ENCODE peak calls at places on chromosomes 3 and 15, in seven cellular contexts. One of them, this sample, is unnamed.

GRCh38 chr3:129592362-129593150 is 13.9 kb downstream of the PLXND1 start:
- DNase-seq in hepatocyte: peak
- DNase-seq in PC-3: no peak
- DNase-seq in SK-N-SH: no peak
- DNase-seq in GM23248: peak
- DNase-seq in OCI-LY7: no peak
- DNase-seq in HCT116: no peak
- DNase-seq in this sample: peak

GRCh38 chr3:129890125-129890524 is 3.4 kb downstream of the TMCC1 start:
- DNase-seq in HCT116: no peak
- DNase-seq in hepatocyte: no peak
- DNase-seq in SK-N-SH: no peak
- DNase-seq in GM23248: no peak
- DNase-seq in PC-3: no peak
- DNase-seq in OCI-LY7: peak
- DNase-seq in this sample: no peak

GRCh38 chr15:47754312-47754711 is 37.0 kb downstream of the SEMA6D start:
- DNase-seq in HCT116: no peak
- DNase-seq in hepatocyte: no peak
- DNase-seq in GM23248: peak
- DNase-seq in OCI-LY7: no peak
- DNase-seq in SK-N-SH: no peak
- DNase-seq in PC-3: no peak
- DNase-seq in this sample: no peak

GRCh38 chr3:156509209-156510174 is 45.4 kb downstream of the SSR3 start:
- DNase-seq in SK-N-SH: peak
- DNase-seq in hepatocyte: peak
- DNase-seq in PC-3: peak
- DNase-seq in OCI-LY7: peak
- DNase-seq in HCT116: peak
- DNase-seq in GM23248: peak
- DNase-seq in this sample: peak

GRCh38 chr3:191783039-191783438 is 322.1 kb downstream of the PYDC2 start:
- DNase-seq in GM23248: no peak
- DNase-seq in PC-3: peak
- DNase-seq in hepatocyte: no peak
- DNase-seq in HCT116: no peak
- DNase-seq in OCI-LY7: no peak
- DNase-seq in SK-N-SH: no peak
- DNase-seq in this sample: no peak

GRCh38 chr15:50676799-50677483 is 9.7 kb downstream of the TRPM7 start:
- DNase-seq in PC-3: no peak
- DNase-seq in OCI-LY7: no peak
- DNase-seq in SK-N-SH: no peak
- DNase-seq in GM23248: peak
- DNase-seq in hepatocyte: peak
- DNase-seq in HCT116: no peak
- DNase-seq in this sample: no peak

GRCh38 chr15:99070268-99070667 is 34.6 kb upstream of the SYNM start:
- DNase-seq in hepatocyte: no peak
- DNase-seq in OCI-LY7: no peak
- DNase-seq in HCT116: no peak
- DNase-seq in PC-3: no peak
- DNase-seq in SK-N-SH: no peak
- DNase-seq in GM23248: no peak
- DNase-seq in this sample: no peak

GRCh38 chr3:31166249-31166885 is 271.9 kb upstream of the GADL1 start:
- DNase-seq in OCI-LY7: no peak
- DNase-seq in HCT116: no peak
- DNase-seq in SK-N-SH: no peak
- DNase-seq in PC-3: peak
- DNase-seq in hepatocyte: no peak
- DNase-seq in GM23248: peak
- DNase-seq in this sample: peak

GRCh38 chr3:130341388-130341787 is 4.1 kb upstream of the COL6A5 start:
- DNase-seq in OCI-LY7: no peak
- DNase-seq in HCT116: no peak
- DNase-seq in hepatocyte: no peak
- DNase-seq in SK-N-SH: no peak
- DNase-seq in GM23248: peak
- DNase-seq in PC-3: peak
- DNase-seq in this sample: no peak

DNA sequence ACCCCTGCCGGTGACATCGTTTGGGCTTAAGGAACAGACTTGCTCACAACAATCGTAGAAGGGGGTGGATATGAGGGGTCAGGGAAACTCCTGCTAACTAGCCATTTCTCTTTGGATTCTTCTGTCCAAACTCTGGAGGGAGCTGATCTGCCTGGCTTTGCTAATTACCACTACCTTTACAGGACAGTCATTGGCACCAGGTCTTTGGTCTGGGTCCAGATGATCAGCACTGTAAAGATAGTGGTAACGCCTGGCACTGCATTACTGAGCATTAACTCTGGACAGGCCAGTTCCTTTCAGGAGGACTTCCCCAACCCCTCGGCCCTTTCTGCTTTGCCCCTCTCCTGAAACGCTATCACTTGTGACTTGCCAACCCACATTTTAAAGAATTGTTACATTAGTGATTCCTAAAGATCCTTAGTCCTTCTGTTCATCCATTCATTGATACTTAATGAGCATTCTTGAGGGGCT is 795 bp downstream of the UQCC5 start:
- DNase-seq in PC-3: peak
- DNase-seq in SK-N-SH: no peak
- DNase-seq in HCT116: no peak
- DNase-seq in OCI-LY7: no peak
- DNase-seq in hepatocyte: no peak
- DNase-seq in GM23248: no peak
- DNase-seq in this sample: no peak
- H2AFZ ChIP-seq in PC-3: peak
- H2AFZ ChIP-seq in SK-N-SH: peak
- H2AFZ ChIP-seq in HCT116: no peak
- H2AFZ ChIP-seq in OCI-LY7: peak
- H2AFZ ChIP-seq in hepatocyte: peak
- H2AFZ ChIP-seq in GM23248: peak
- H2AFZ ChIP-seq in this sample: no peak

GRCh38 chr15:33194704-33195261 is at the start of gene FMN1:
- DNase-seq in HCT116: peak
- DNase-seq in SK-N-SH: peak
- DNase-seq in hepatocyte: peak
- DNase-seq in PC-3: no peak
- DNase-seq in GM23248: peak
- DNase-seq in OCI-LY7: peak
- DNase-seq in this sample: peak
- H3K4me3 ChIP-seq in HCT116: peak
- H3K4me3 ChIP-seq in SK-N-SH: peak
- H3K4me3 ChIP-seq in hepatocyte: peak
- H3K4me3 ChIP-seq in PC-3: no peak
- H3K4me3 ChIP-seq in GM23248: peak
- H3K4me3 ChIP-seq in OCI-LY7: peak
- H3K4me3 ChIP-seq in this sample: peak

DNA sequence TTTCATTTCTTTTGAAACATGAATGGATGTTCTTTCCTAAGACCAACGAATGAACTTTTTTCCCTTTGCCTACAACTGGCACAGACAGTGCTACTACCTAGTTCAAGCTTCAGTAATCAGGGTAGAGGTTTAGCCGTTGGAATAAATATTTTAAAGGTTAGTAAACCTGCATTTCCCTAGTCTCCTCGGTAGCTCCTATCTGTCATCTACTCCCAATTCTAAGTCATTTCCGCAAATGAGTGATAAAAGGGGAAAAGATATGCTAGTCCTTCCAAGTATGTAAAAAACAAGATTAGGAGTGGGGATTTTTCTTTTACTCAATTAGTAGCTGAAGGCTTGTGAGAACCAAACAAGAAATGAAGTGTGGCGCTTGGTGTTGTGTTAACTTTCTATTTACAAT is 15.2 kb downstream of the SLTM start:
- DNase-seq in SK-N-SH: no peak
- DNase-seq in hepatocyte: no peak
- DNase-seq in PC-3: no peak
- DNase-seq in OCI-LY7: no peak
- DNase-seq in HCT116: no peak
- DNase-seq in GM23248: no peak
- DNase-seq in this sample: no peak
- TF ChIP-seq EZH2phosphoT487 in SK-N-SH: no peak
- TF ChIP-seq EZH2phosphoT487 in hepatocyte: no peak
- TF ChIP-seq EZH2phosphoT487 in PC-3: no peak
- TF ChIP-seq EZH2phosphoT487 in OCI-LY7: no peak
- TF ChIP-seq EZH2phosphoT487 in HCT116: no peak
- TF ChIP-seq EZH2phosphoT487 in GM23248: no peak
- TF ChIP-seq EZH2phosphoT487 in this sample: no peak

GRCh38 chr3:118734664-118735063 is 300.0 kb downstream of the IGSF11 start:
- DNase-seq in hepatocyte: no peak
- DNase-seq in SK-N-SH: no peak
- DNase-seq in GM23248: no peak
- DNase-seq in OCI-LY7: no peak
- DNase-seq in PC-3: no peak
- DNase-seq in HCT116: no peak
- DNase-seq in this sample: no peak

GRCh38 chr3:118740722-118741290 is 293.8 kb downstream of the IGSF11 start:
- DNase-seq in PC-3: no peak
- DNase-seq in hepatocyte: no peak
- DNase-seq in SK-N-SH: no peak
- DNase-seq in GM23248: no peak
- DNase-seq in HCT116: no peak
- DNase-seq in OCI-LY7: no peak
- DNase-seq in this sample: no peak

DNA sequence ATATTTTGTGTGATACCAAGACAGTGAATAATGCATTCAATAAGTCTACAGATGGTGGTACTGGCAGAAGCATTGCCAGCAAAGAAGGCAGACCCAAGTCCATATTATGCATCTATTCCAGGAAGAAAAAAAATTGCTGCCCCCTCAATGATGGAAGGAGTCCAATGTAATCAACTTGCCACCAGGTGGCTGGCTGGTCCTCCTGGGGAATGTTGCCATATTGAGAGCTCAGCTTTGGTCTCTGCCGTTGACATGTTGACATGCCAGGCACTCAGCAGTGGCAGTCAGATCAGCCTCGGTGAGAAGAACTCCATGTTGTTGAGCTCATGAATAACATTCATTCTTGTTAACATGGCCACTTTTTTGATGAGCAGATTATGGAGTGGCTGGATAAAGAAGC is 298.5 kb downstream of the IGSF11 start:
- DNase-seq in OCI-LY7: no peak
- DNase-seq in SK-N-SH: no peak
- DNase-seq in PC-3: no peak
- DNase-seq in GM23248: no peak
- DNase-seq in hepatocyte: no peak
- DNase-seq in HCT116: no peak
- DNase-seq in this sample: no peak
- H2AFZ ChIP-seq in OCI-LY7: no peak
- H2AFZ ChIP-seq in SK-N-SH: no peak
- H2AFZ ChIP-seq in PC-3: no peak
- H2AFZ ChIP-seq in GM23248: no peak
- H2AFZ ChIP-seq in hepatocyte: no peak
- H2AFZ ChIP-seq in HCT116: no peak
- H2AFZ ChIP-seq in this sample: no peak

GRCh38 chr3:86990734-86991481 is at the start of gene VGLL3:
- DNase-seq in HCT116: no peak
- DNase-seq in PC-3: peak
- DNase-seq in SK-N-SH: peak
- DNase-seq in hepatocyte: peak
- DNase-seq in OCI-LY7: no peak
- DNase-seq in GM23248: peak
- DNase-seq in this sample: peak
- H3K4me3 ChIP-seq in HCT116: peak
- H3K4me3 ChIP-seq in PC-3: peak
- H3K4me3 ChIP-seq in SK-N-SH: peak
- H3K4me3 ChIP-seq in hepatocyte: peak
- H3K4me3 ChIP-seq in OCI-LY7: no peak
- H3K4me3 ChIP-seq in GM23248: peak
- H3K4me3 ChIP-seq in this sample: peak

GRCh38 chr15:76006136-76006778 is 6.0 kb downstream of the NRG4 start:
- DNase-seq in SK-N-SH: no peak
- DNase-seq in GM23248: peak
- DNase-seq in HCT116: no peak
- DNase-seq in hepatocyte: no peak
- DNase-seq in PC-3: peak
- DNase-seq in OCI-LY7: no peak
- DNase-seq in this sample: no peak
- TF ChIP-seq EZH2phosphoT487 in SK-N-SH: no peak
- TF ChIP-seq EZH2phosphoT487 in GM23248: no peak
- TF ChIP-seq EZH2phosphoT487 in HCT116: no peak
- TF ChIP-seq EZH2phosphoT487 in hepatocyte: no peak
- TF ChIP-seq EZH2phosphoT487 in PC-3: no peak
- TF ChIP-seq EZH2phosphoT487 in OCI-LY7: no peak
- TF ChIP-seq EZH2phosphoT487 in this sample: no peak

DNA sequence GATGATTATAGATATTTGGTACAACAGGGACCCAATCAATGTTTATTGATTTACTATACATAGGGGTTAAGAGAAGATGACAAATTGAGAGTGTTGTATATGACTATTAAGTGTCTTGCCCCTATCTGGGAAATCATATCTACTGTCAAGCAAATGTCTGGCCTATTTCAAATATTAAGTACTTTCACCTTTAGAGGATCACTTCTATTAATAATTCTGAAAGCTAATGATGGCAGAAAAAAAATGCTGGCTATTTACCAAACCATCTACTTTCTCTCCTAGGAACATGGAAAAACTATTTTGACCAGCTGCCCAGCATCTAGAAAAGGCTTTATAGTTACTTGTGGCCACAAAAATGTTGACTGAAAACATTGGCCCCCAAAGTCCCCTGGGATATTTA is 632.3 kb upstream of the ZNF385D start:
- DNase-seq in OCI-LY7: no peak
- DNase-seq in SK-N-SH: no peak
- DNase-seq in PC-3: no peak
- DNase-seq in hepatocyte: no peak
- DNase-seq in GM23248: no peak
- DNase-seq in HCT116: no peak
- DNase-seq in this sample: no peak
- H2AFZ ChIP-seq in OCI-LY7: no peak
- H2AFZ ChIP-seq in SK-N-SH: no peak
- H2AFZ ChIP-seq in PC-3: no peak
- H2AFZ ChIP-seq in hepatocyte: no peak
- H2AFZ ChIP-seq in GM23248: no peak
- H2AFZ ChIP-seq in HCT116: no peak
- H2AFZ ChIP-seq in this sample: no peak